ENCODE peak calls at places on chromosomes 6 and 20, in nine cellular contexts. Z, I, E, O, S, A, F, Y and V are unnamed samples.

GRCh38 chr6:88177961-88178464 is 11.9 kb upstream of the CNR1 start:
- DNase-seq in O (no peak), Z (peak), E (no peak), I (no peak), S (no peak), A (peak), Y (no peak), F (no peak), V (no peak)

GRCh38 chr6:4085329-4085695 is 6.4 kb upstream of the FAM217A start:
- DNase-seq in S (no peak), O (no peak), E (no peak), I (no peak), F (no peak), Y (no peak), A (no peak), Z (peak), V (no peak)

GRCh38 chr6:152701863-152702401 is 4.2 kb downstream of the MYCT1 start:
- DNase-seq in Z (no peak), S (no peak), O (no peak), Y (no peak), E (no peak), F (no peak), A (no peak), I (no peak), V (no peak)

GRCh38 chr20:33882018-33882417 is 70.9 kb downstream of the CHMP4B start:
- DNase-seq in E (no peak), Z (no peak), O (no peak), F (no peak), A (no peak), S (no peak), Y (no peak), I (no peak), V (no peak)

GRCh38 chr6:71473908-71474307 is 185.3 kb downstream of the OGFRL1 start:
- DNase-seq in Z (peak), S (no peak), O (no peak), E (no peak), A (no peak), I (no peak), Y (no peak), F (no peak), V (no peak)

GRCh38 chr6:373773-374724 is 17.5 kb upstream of the IRF4 start:
- DNase-seq in A (no peak), Y (no peak), E (no peak), F (no peak), O (no peak), S (no peak), I (no peak), Z (peak), V (no peak)

GRCh38 chr6:126054258-126054702 is 67.9 kb downstream of the TRMT11 start:
- DNase-seq in S (no peak), A (peak), Z (no peak), Y (no peak), I (no peak), O (no peak), F (no peak), E (no peak), V (no peak)

GRCh38 chr6:125793280-125793679 is 2.5 kb downstream of the NCOA7 start:
- DNase-seq in S (peak), O (no peak), Y (peak), I (no peak), Z (no peak), A (no peak), E (no peak), F (no peak), V (peak)

GRCh38 chr20:43537921-43538854 is 20.6 kb upstream of the SGK2 start:
- DNase-seq in F (no peak), Z (peak), S (peak), Y (peak), O (peak), A (peak), I (peak), E (peak), V (peak)

GRCh38 chr6:106908386-106908840 is 66.1 kb downstream of the CD24 start:
- DNase-seq in O (peak), E (no peak), I (no peak), Z (no peak), S (no peak), Y (no peak), A (no peak), F (no peak), V (no peak)

GRCh38 chr20:6767536-6768227 is at the start of gene BMP2:
- DNase-seq in A (peak), F (no peak), E (peak), O (peak), Y (peak), Z (peak), I (no peak), S (no peak), V (peak)